ENCODE peak calls at places on chromosome 7, in nine cellular contexts. N is right atrium auricular region, Z is pancreas, P is A549, O is AG04450, J is HL-60, K is Peyer's patch, Y is endodermal cell, T is GM12878. A is an unnamed sample.

GRCh38 chr7:44062180-44062902 is 3.0 kb downstream of the PGAM2 start:
- DNase-seq in N (no peak), Z (no peak), P (no peak), O (no peak), J (no peak), K (peak; percentile 45), Y (no peak), T (no peak), A (no peak)

GRCh38 chr7:70730451-70731110 is 401.4 kb upstream of the GALNT17 start:
- DNase-seq in N (no peak), Z (no peak), P (no peak), O (no peak), J (no peak), K (no peak), Y (no peak), T (no peak), A (no peak)

GRCh38 chr7:90726120-90726519 is 130.0 kb downstream of the CDK14 start:
- DNase-seq in N (no peak), Z (no peak), P (no peak), O (no peak), J (no peak), K (no peak), Y (no peak), T (no peak), A (no peak)

GRCh38 chr7:140456627-140457051 is 22.7 kb downstream of the MKRN1 start:
- DNase-seq in N (no peak), Z (no peak), P (no peak), O (no peak), J (no peak), K (no peak), Y (no peak), T (no peak), A (no peak)

GRCh38 chr7:131600578-131600977 is 44.1 kb upstream of the PODXL start:
- DNase-seq in N (no peak), Z (no peak), P (peak; percentile 51), O (peak; percentile 24), J (no peak), K (no peak), Y (peak; percentile 53), T (no peak), A (no peak)

GRCh38 chr7:139088268-139088667 is 21.3 kb downstream of the ZC3HAV1 start:
- DNase-seq in N (no peak), Z (no peak), P (no peak), O (no peak), J (no peak), K (no peak), Y (no peak), T (no peak), A (no peak)

GRCh38 chr7:119465798-119466305 is 807.1 kb upstream of the KCND2 start:
- DNase-seq in N (no peak), Z (no peak), P (no peak), O (no peak), J (no peak), K (no peak), Y (no peak), T (no peak), A (no peak)

GRCh38 chr7:28228386-28228785 is 47.8 kb upstream of the JAZF1 start:
- DNase-seq in N (no peak), Z (no peak), P (no peak), O (no peak), J (no peak), K (no peak), Y (no peak), T (no peak), A (no peak)

GRCh38 chr7:54690892-54691291 is 68.1 kb downstream of the SEC61G start:
- DNase-seq in N (no peak), Z (no peak), P (no peak), O (no peak), J (no peak), K (no peak), Y (no peak), T (no peak), A (no peak)

GRCh38 chr7:90713628-90714027 is 117.5 kb downstream of the CDK14 start:
- DNase-seq in N (no peak), Z (no peak), P (no peak), O (no peak), J (no peak), K (no peak), Y (no peak), T (no peak), A (no peak)

GRCh38 chr7:101124376-101125056 is 2.4 kb upstream of the SERPINE1 start:
- DNase-seq in N (no peak), Z (no peak), P (peak; percentile 86), O (peak; percentile 59), J (peak; percentile 47), K (no peak), Y (no peak), T (no peak), A (no peak)

DNA sequence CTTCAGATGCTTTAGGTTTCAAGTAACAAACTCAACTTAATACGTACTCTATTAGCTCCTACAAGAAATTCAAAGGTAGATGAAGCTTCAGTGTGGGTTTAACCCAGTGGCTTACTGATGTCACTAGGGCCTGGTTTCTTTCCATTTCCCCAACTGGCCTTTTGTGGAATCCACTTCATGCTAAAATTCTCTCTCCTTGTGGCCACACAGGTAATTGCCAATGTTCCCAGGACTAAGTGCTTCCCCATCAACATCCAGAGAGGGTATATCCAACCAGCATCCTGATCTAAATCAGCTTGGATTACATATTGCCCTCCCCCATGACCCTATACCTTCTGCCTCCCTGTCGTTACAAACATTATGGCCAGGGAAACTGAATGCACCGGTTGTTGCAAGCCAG is 10.7 kb downstream of the FBXL13 start:
- DNase-seq in N (no peak), Z (no peak), P (no peak), O (no peak), J (no peak), K (no peak), Y (no peak), T (no peak), A (no peak)
- H3K27ac ChIP-seq in N (no peak overlapping the region), Z (no peak overlapping the region), P (no peak overlapping the region), O (no peak overlapping the region), J (no peak overlapping the region), K (no peak overlapping the region), Y (no peak overlapping the region), T (no peak overlapping the region), A (no peak overlapping the region)

GRCh38 chr7:47104206-47104549 is 477.7 kb downstream of the TNS3 start:
- DNase-seq in N (no peak), Z (no peak), P (peak; percentile 7), O (no peak), J (no peak), K (no peak), Y (peak; percentile 56), T (no peak), A (no peak)
- H3K27ac ChIP-seq in N (no peak overlapping the region), Z (no peak overlapping the region), P (no peak overlapping the region), O (no peak overlapping the region), J (no peak overlapping the region), K (no peak overlapping the region), Y (no peak overlapping the region), T (no peak overlapping the region), A (no peak overlapping the region)

GRCh38 chr7:22329816-22330524 is 27.0 kb downstream of the RAPGEF5 start:
- DNase-seq in N (no peak), Z (no peak), P (no peak), O (no peak), J (no peak), K (peak; percentile 61), Y (no peak), T (no peak), A (no peak)

GRCh38 chr7:22332481-22332880 is 24.5 kb downstream of the RAPGEF5 start:
- DNase-seq in N (no peak), Z (no peak), P (no peak), O (no peak), J (no peak), K (no peak), Y (no peak), T (no peak), A (no peak)

GRCh38 chr7:22330903-22331302 is 26.1 kb downstream of the RAPGEF5 start:
- DNase-seq in N (no peak), Z (no peak), P (no peak), O (no peak), J (no peak), K (no peak), Y (no peak), T (no peak), A (no peak)

GRCh38 chr7:22333680-22334141 is 23.2 kb downstream of the RAPGEF5 start:
- DNase-seq in N (no peak), Z (no peak), P (no peak), O (no peak), J (no peak), K (no peak), Y (no peak), T (no peak), A (no peak)

DNA sequence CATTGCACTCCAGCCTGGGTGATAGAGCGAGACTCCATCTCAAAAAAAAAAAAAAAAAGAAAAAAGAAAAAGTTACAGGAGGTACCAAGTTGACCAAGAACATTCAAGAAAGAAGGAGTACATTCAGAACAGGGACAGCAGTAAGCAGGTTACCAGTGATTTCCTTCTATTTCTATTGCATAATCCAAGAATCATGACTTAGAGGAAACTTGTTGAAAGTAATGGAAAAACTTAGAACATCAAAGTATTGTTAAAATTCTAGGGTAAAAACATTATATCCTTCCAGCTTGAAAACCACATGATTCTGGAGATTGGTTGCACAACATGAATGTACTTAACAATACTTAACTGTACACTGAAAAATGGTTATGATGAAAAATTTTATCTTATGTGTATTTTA is 25.2 kb downstream of the RAPGEF5 start:
- DNase-seq in N (no peak), Z (no peak), P (no peak), O (no peak), J (no peak), K (no peak), Y (no peak), T (no peak), A (no peak)
- H3K27ac ChIP-seq in N (no peak overlapping the region), Z (peak overlapping the region; percentile 62), P (no peak overlapping the region), O (no peak overlapping the region), J (no peak overlapping the region), K (peak overlapping the region; percentile 73), Y (no peak overlapping the region), T (no peak overlapping the region), A (no peak overlapping the region)

GRCh38 chr7:111232249-111233084 is 141.5 kb downstream of the LRRN3 start:
- DNase-seq in N (no peak), Z (no peak), P (peak; percentile 61), O (peak; percentile 6), J (no peak), K (no peak), Y (no peak), T (no peak), A (peak; percentile 19)
- H3K27ac ChIP-seq in N (no peak overlapping the region), Z (no peak overlapping the region), P (peak overlapping the region; percentile 21), O (no peak overlapping the region), J (no peak overlapping the region), K (no peak overlapping the region), Y (no peak overlapping the region), T (no peak overlapping the region), A (no peak overlapping the region)

A was measured in RWPE1.